ENCODE peak calls at places on chromosomes 6 and 20, in nine cellular contexts. One of them, this sample, is unnamed.

GRCh38 chr6:4812068-4812467 is 35.9 kb downstream of the CDYL start:
- DNase-seq in ovary: no peak
- DNase-seq in A549: no peak
- DNase-seq in IMR-90: no peak
- DNase-seq in transverse colon: no peak
- DNase-seq in breast epithelium: no peak
- DNase-seq in uterus: no peak
- DNase-seq in heart left ventricle: no peak
- DNase-seq in Peyer's patch: no peak
- DNase-seq in this sample: no peak

GRCh38 chr20:43949741-43950618 is 35.3 kb downstream of the TOX2 start:
- DNase-seq in transverse colon: peak; percentile 59
- DNase-seq in Peyer's patch: peak; percentile 57
- DNase-seq in A549: no peak
- DNase-seq in heart left ventricle: peak; percentile 38
- DNase-seq in ovary: no peak
- DNase-seq in uterus: no peak
- DNase-seq in breast epithelium: no peak
- DNase-seq in IMR-90: no peak
- DNase-seq in this sample: no peak

GRCh38 chr6:149904661-149905370 is 6.9 kb upstream of the RAET1E start:
- DNase-seq in uterus: no peak
- DNase-seq in Peyer's patch: no peak
- DNase-seq in A549: no peak
- DNase-seq in IMR-90: no peak
- DNase-seq in heart left ventricle: no peak
- DNase-seq in ovary: peak; percentile 14
- DNase-seq in breast epithelium: no peak
- DNase-seq in transverse colon: no peak
- DNase-seq in this sample: no peak

GRCh38 chr6:144352310-144352709 is 67.2 kb downstream of the UTRN start:
- DNase-seq in A549: no peak
- DNase-seq in ovary: no peak
- DNase-seq in uterus: no peak
- DNase-seq in IMR-90: no peak
- DNase-seq in breast epithelium: no peak
- DNase-seq in transverse colon: no peak
- DNase-seq in Peyer's patch: no peak
- DNase-seq in heart left ventricle: no peak
- DNase-seq in this sample: no peak

GRCh38 chr6:27136978-27137814 is 110.3 kb upstream of the PRSS16 start:
- DNase-seq in Peyer's patch: no peak
- DNase-seq in uterus: no peak
- DNase-seq in breast epithelium: no peak
- DNase-seq in ovary: no peak
- DNase-seq in transverse colon: no peak
- DNase-seq in heart left ventricle: no peak
- DNase-seq in A549: no peak
- DNase-seq in IMR-90: no peak
- DNase-seq in this sample: no peak

GRCh38 chr6:30847971-30848441 is 36.3 kb upstream of the DDR1 start:
- DNase-seq in Peyer's patch: no peak
- DNase-seq in breast epithelium: no peak
- DNase-seq in uterus: no peak
- DNase-seq in transverse colon: no peak
- DNase-seq in heart left ventricle: no peak
- DNase-seq in IMR-90: no peak
- DNase-seq in ovary: no peak
- DNase-seq in A549: no peak
- DNase-seq in this sample: peak; percentile 58

GRCh38 chr20:33249456-33249855 is 13.7 kb downstream of the BPIFA1 start:
- DNase-seq in A549: no peak
- DNase-seq in IMR-90: no peak
- DNase-seq in uterus: no peak
- DNase-seq in breast epithelium: no peak
- DNase-seq in ovary: no peak
- DNase-seq in heart left ventricle: no peak
- DNase-seq in Peyer's patch: no peak
- DNase-seq in transverse colon: no peak
- DNase-seq in this sample: no peak

GRCh38 chr20:13791562-13792459 is 7.0 kb downstream of the NDUFAF5 start:
- DNase-seq in A549: no peak
- DNase-seq in Peyer's patch: no peak
- DNase-seq in ovary: no peak
- DNase-seq in breast epithelium: no peak
- DNase-seq in transverse colon: no peak
- DNase-seq in IMR-90: no peak
- DNase-seq in heart left ventricle: no peak
- DNase-seq in uterus: no peak
- DNase-seq in this sample: no peak

GRCh38 chr20:37389844-37390275 is 43.9 kb downstream of the SRC start:
- DNase-seq in breast epithelium: no peak
- DNase-seq in transverse colon: no peak
- DNase-seq in heart left ventricle: no peak
- DNase-seq in IMR-90: no peak
- DNase-seq in ovary: peak; percentile 30
- DNase-seq in uterus: no peak
- DNase-seq in Peyer's patch: peak; percentile 39
- DNase-seq in A549: no peak
- DNase-seq in this sample: no peak

GRCh38 chr6:64717281-64717680 is 989.7 kb downstream of the EYS start:
- DNase-seq in heart left ventricle: no peak
- DNase-seq in breast epithelium: no peak
- DNase-seq in ovary: no peak
- DNase-seq in transverse colon: no peak
- DNase-seq in A549: no peak
- DNase-seq in uterus: no peak
- DNase-seq in IMR-90: no peak
- DNase-seq in Peyer's patch: no peak
- DNase-seq in this sample: no peak

GRCh38 chr6:18543061-18543460 is 155.9 kb downstream of the RNF144B start:
- DNase-seq in breast epithelium: no peak
- DNase-seq in uterus: no peak
- DNase-seq in A549: no peak
- DNase-seq in heart left ventricle: no peak
- DNase-seq in Peyer's patch: no peak
- DNase-seq in ovary: no peak
- DNase-seq in transverse colon: no peak
- DNase-seq in IMR-90: no peak
- DNase-seq in this sample: no peak

GRCh38 chr20:56429496-56429895 is 17.4 kb downstream of the CASS4 start:
- DNase-seq in ovary: no peak
- DNase-seq in Peyer's patch: no peak
- DNase-seq in heart left ventricle: no peak
- DNase-seq in A549: no peak
- DNase-seq in uterus: no peak
- DNase-seq in IMR-90: peak; percentile 94
- DNase-seq in transverse colon: no peak
- DNase-seq in breast epithelium: no peak
- DNase-seq in this sample: no peak

GRCh38 chr6:112478036-112478435 is 130.9 kb downstream of the RFPL4B start:
- DNase-seq in uterus: no peak
- DNase-seq in IMR-90: no peak
- DNase-seq in heart left ventricle: no peak
- DNase-seq in transverse colon: no peak
- DNase-seq in Peyer's patch: no peak
- DNase-seq in ovary: no peak
- DNase-seq in breast epithelium: no peak
- DNase-seq in A549: no peak
- DNase-seq in this sample: no peak

GRCh38 chr6:99333068-99333467 is 16.4 kb downstream of the FAXC start:
- DNase-seq in Peyer's patch: no peak
- DNase-seq in IMR-90: no peak
- DNase-seq in uterus: no peak
- DNase-seq in breast epithelium: no peak
- DNase-seq in heart left ventricle: no peak
- DNase-seq in A549: no peak
- DNase-seq in ovary: no peak
- DNase-seq in transverse colon: no peak
- DNase-seq in this sample: no peak

GRCh38 chr20:36585410-36586125 is 12.2 kb downstream of the TGIF2 start:
- DNase-seq in heart left ventricle: no peak
- DNase-seq in ovary: no peak
- DNase-seq in IMR-90: peak; percentile 20
- DNase-seq in transverse colon: no peak
- DNase-seq in uterus: no peak
- DNase-seq in A549: no peak
- DNase-seq in Peyer's patch: no peak
- DNase-seq in breast epithelium: no peak
- DNase-seq in this sample: no peak

GRCh38 chr6:21263531-21264287 is 329.8 kb upstream of the SOX4 start:
- DNase-seq in transverse colon: no peak
- DNase-seq in heart left ventricle: no peak
- DNase-seq in breast epithelium: no peak
- DNase-seq in A549: no peak
- DNase-seq in ovary: no peak
- DNase-seq in IMR-90: no peak
- DNase-seq in Peyer's patch: no peak
- DNase-seq in uterus: no peak
- DNase-seq in this sample: no peak

GRCh38 chr6:40520108-40520507 is 67.1 kb downstream of the LRFN2 start:
- DNase-seq in IMR-90: no peak
- DNase-seq in uterus: no peak
- DNase-seq in ovary: no peak
- DNase-seq in heart left ventricle: no peak
- DNase-seq in Peyer's patch: no peak
- DNase-seq in transverse colon: no peak
- DNase-seq in A549: no peak
- DNase-seq in breast epithelium: no peak
- DNase-seq in this sample: no peak

GRCh38 chr20:10221022-10221421 is 2.4 kb downstream of the SNAP25 start:
- DNase-seq in A549: no peak
- DNase-seq in heart left ventricle: no peak
- DNase-seq in transverse colon: no peak
- DNase-seq in breast epithelium: no peak
- DNase-seq in IMR-90: no peak
- DNase-seq in Peyer's patch: no peak
- DNase-seq in ovary: no peak
- DNase-seq in uterus: no peak
- DNase-seq in this sample: no peak

GRCh38 chr20:22686097-22686496 is 101.7 kb upstream of the FOXA2 start:
- DNase-seq in A549: peak; percentile 80
- DNase-seq in uterus: peak; percentile 24
- DNase-seq in transverse colon: peak; percentile 23
- DNase-seq in heart left ventricle: peak; percentile 71
- DNase-seq in IMR-90: peak; percentile 61
- DNase-seq in Peyer's patch: no peak
- DNase-seq in breast epithelium: no peak
- DNase-seq in ovary: peak; percentile 42
- DNase-seq in this sample: no peak

GRCh38 chr6:38262041-38262440 is 377.7 kb downstream of the BTBD9 start:
- DNase-seq in ovary: no peak
- DNase-seq in uterus: no peak
- DNase-seq in Peyer's patch: no peak
- DNase-seq in transverse colon: no peak
- DNase-seq in A549: peak; percentile 11
- DNase-seq in heart left ventricle: no peak
- DNase-seq in breast epithelium: no peak
- DNase-seq in IMR-90: peak; percentile 92
- DNase-seq in this sample: no peak

GRCh38 chr6:52517502-52518278 is 59.2 kb downstream of the TRAM2 start:
- DNase-seq in transverse colon: peak; percentile 76
- DNase-seq in ovary: peak; percentile 90
- DNase-seq in breast epithelium: peak; percentile 80
- DNase-seq in uterus: peak; percentile 92
- DNase-seq in heart left ventricle: peak; percentile 94
- DNase-seq in A549: peak; percentile 91
- DNase-seq in IMR-90: peak; percentile 98
- DNase-seq in Peyer's patch: peak; percentile 64
- DNase-seq in this sample: peak; percentile 90
- TF ChIP-seq POLR2A in transverse colon: peak; percentile 17
- TF ChIP-seq POLR2A in ovary: peak; percentile 45
- TF ChIP-seq POLR2A in breast epithelium: no peak
- TF ChIP-seq POLR2A in uterus: peak; percentile 14
- TF ChIP-seq POLR2A in heart left ventricle: no peak
- TF ChIP-seq POLR2A in A549: no peak
- TF ChIP-seq POLR2A in IMR-90: peak; percentile 72
- TF ChIP-seq POLR2A in Peyer's patch: no peak
- TF ChIP-seq POLR2A in this sample: no peak

DNA sequence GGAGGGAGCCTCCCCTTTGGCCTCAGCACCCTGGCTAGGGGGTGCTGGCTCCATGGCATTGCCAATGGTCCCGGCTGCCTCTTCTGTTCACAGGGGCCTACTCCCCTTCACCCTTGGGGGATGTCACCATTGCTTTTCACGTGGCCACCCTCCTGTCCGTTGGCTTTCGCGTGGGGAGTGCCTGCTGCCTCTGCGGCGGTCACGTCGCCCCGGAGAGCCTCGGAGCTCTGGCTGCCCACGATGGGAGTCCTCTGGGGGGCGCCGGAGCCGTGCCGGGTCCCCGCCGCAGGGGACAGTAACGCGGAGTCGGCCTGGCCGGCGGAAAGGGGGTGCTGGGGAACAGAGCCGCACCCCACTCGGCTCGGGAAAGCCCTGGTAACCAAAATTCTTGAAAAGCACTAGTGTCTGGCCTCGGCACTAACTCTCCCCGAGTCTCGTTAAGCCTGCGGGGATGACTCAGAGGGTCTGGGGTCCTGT is 661 bp upstream of the HEBP2 start:
- DNase-seq in Peyer's patch: peak; percentile 71
- DNase-seq in heart left ventricle: peak; percentile 62
- DNase-seq in IMR-90: no peak
- DNase-seq in uterus: peak; percentile 42
- DNase-seq in transverse colon: peak; percentile 56
- DNase-seq in A549: peak; percentile 25
- DNase-seq in ovary: peak; percentile 62
- DNase-seq in breast epithelium: no peak
- DNase-seq in this sample: peak; percentile 87
- TF ChIP-seq CTCF in Peyer's patch: no peak
- TF ChIP-seq CTCF in heart left ventricle: peak; percentile 45
- TF ChIP-seq CTCF in IMR-90: peak; percentile 26
- TF ChIP-seq CTCF in uterus: no peak
- TF ChIP-seq CTCF in transverse colon: peak; percentile 8
- TF ChIP-seq CTCF in A549: no peak
- TF ChIP-seq CTCF in ovary: no peak
- TF ChIP-seq CTCF in breast epithelium: no peak
- TF ChIP-seq CTCF in this sample: no peak

GRCh38 chr6:100785982-100786381 is 95.1 kb downstream of the ASCC3 start:
- DNase-seq in Peyer's patch: no peak
- DNase-seq in ovary: no peak
- DNase-seq in uterus: no peak
- DNase-seq in IMR-90: no peak
- DNase-seq in transverse colon: no peak
- DNase-seq in A549: no peak
- DNase-seq in heart left ventricle: no peak
- DNase-seq in breast epithelium: no peak
- DNase-seq in this sample: no peak
- H3K4me3 ChIP-seq in Peyer's patch: no peak overlapping the region
- H3K4me3 ChIP-seq in ovary: no peak overlapping the region
- H3K4me3 ChIP-seq in uterus: no peak overlapping the region
- H3K4me3 ChIP-seq in IMR-90: no peak overlapping the region
- H3K4me3 ChIP-seq in transverse colon: no peak overlapping the region
- H3K4me3 ChIP-seq in A549: no peak overlapping the region
- H3K4me3 ChIP-seq in heart left ventricle: no peak overlapping the region
- H3K4me3 ChIP-seq in breast epithelium: no peak overlapping the region
- H3K4me3 ChIP-seq in this sample: no peak overlapping the region

GRCh38 chr20:19223640-19224039 is 11.2 kb downstream of the SLC24A3 start:
- DNase-seq in heart left ventricle: no peak
- DNase-seq in uterus: no peak
- DNase-seq in Peyer's patch: no peak
- DNase-seq in A549: no peak
- DNase-seq in ovary: no peak
- DNase-seq in transverse colon: no peak
- DNase-seq in IMR-90: no peak
- DNase-seq in breast epithelium: no peak
- DNase-seq in this sample: no peak

GRCh38 chr20:19222520-19223040 is 10.1 kb downstream of the SLC24A3 start:
- DNase-seq in A549: no peak
- DNase-seq in heart left ventricle: no peak
- DNase-seq in ovary: no peak
- DNase-seq in IMR-90: no peak
- DNase-seq in uterus: no peak
- DNase-seq in transverse colon: no peak
- DNase-seq in Peyer's patch: no peak
- DNase-seq in breast epithelium: no peak
- DNase-seq in this sample: no peak
- TF ChIP-seq POLR2A in A549: no peak
- TF ChIP-seq POLR2A in heart left ventricle: no peak
- TF ChIP-seq POLR2A in ovary: no peak
- TF ChIP-seq POLR2A in IMR-90: no peak
- TF ChIP-seq POLR2A in uterus: no peak
- TF ChIP-seq POLR2A in transverse colon: no peak
- TF ChIP-seq POLR2A in Peyer's patch: no peak
- TF ChIP-seq POLR2A in breast epithelium: no peak
- TF ChIP-seq POLR2A in this sample: no peak

This sample was measured in lower leg skin.